ENCODE peak calls at places on chromosome 7, in six cellular contexts. U is IMR-90, M is mesenchymal stem cell, K is H9, P is H1, T is mesendoderm. Z is an unnamed sample.

GRCh38 chr7:7554021-7554432 is 12.7 kb upstream of the MIOS start:
- DNase-seq in U (no peak), M (no peak), K (no peak), P (no peak), T (no peak), Z (no peak)

GRCh38 chr7:76369011-76369410 is 10.2 kb upstream of the YWHAG start:
- DNase-seq in U (no peak), M (no peak), K (no peak), P (no peak), T (no peak), Z (no peak)

GRCh38 chr7:76505168-76506080 is 4.9 kb upstream of the UPK3B start:
- DNase-seq in U (no peak), M (no peak), K (peak), P (no peak), T (no peak), Z (no peak)

GRCh38 chr7:27435461-27435860 is 192.9 kb downstream of the EVX1 start:
- DNase-seq in U (peak), M (peak), K (no peak), P (no peak), T (peak), Z (no peak)

GRCh38 chr7:26958834-26959233 is 94.4 kb upstream of the SKAP2 start:
- DNase-seq in U (peak), M (peak), K (no peak), P (no peak), T (no peak), Z (no peak)

GRCh38 chr7:93651603-93652159 is 77.2 kb upstream of the CALCR start:
- DNase-seq in U (no peak), M (no peak), K (no peak), P (no peak), T (peak), Z (no peak)

GRCh38 chr7:1993776-1994740 is 238.7 kb downstream of the MAD1L1 start:
- DNase-seq in U (no peak), M (no peak), K (no peak), P (no peak), T (no peak), Z (no peak)

GRCh38 chr7:148697950-148698396 is 730 bp upstream of the CUL1 start:
- DNase-seq in U (peak), M (peak), K (no peak), P (no peak), T (peak), Z (no peak)

GRCh38 chr7:133044722-133045473 is 37.0 kb downstream of the CHCHD3 start:
- DNase-seq in U (no peak), M (no peak), K (peak), P (peak), T (peak), Z (no peak)

GRCh38 chr7:123802249-123802648 is 42.7 kb upstream of the HYAL4 start:
- DNase-seq in U (no peak), M (no peak), K (no peak), P (no peak), T (no peak), Z (no peak)

GRCh38 chr7:127158659-127159058 is 94.1 kb downstream of the GRM8 start:
- DNase-seq in U (no peak), M (no peak), K (no peak), P (no peak), T (peak), Z (no peak)

GRCh38 chr7:104973909-104974415 is 40.0 kb upstream of the KMT2E start:
- DNase-seq in U (peak), M (peak), K (no peak), P (peak), T (no peak), Z (no peak)

GRCh38 chr7:158366346-158366745 is 221.3 kb downstream of the PTPRN2 start:
- DNase-seq in U (no peak), M (no peak), K (no peak), P (no peak), T (no peak), Z (peak)

GRCh38 chr7:134022512-134022911 is 104.6 kb upstream of the LRGUK start:
- DNase-seq in U (no peak), M (no peak), K (no peak), P (no peak), T (no peak), Z (no peak)

GRCh38 chr7:46525876-46526275 is 604.8 kb upstream of the IGFBP3 start:
- DNase-seq in U (no peak), M (no peak), K (no peak), P (no peak), T (no peak), Z (no peak)

GRCh38 chr7:92748509-92748908 is 87.9 kb downstream of the CDK6 start:
- DNase-seq in U (no peak), M (no peak), K (no peak), P (no peak), T (no peak), Z (no peak)

GRCh38 chr7:71385362-71385761 is 253.4 kb downstream of the GALNT17 start:
- DNase-seq in U (no peak), M (no peak), K (peak), P (no peak), T (peak), Z (no peak)

GRCh38 chr7:96414931-96415292 is 93.0 kb upstream of the SLC25A13 start:
- DNase-seq in U (peak), M (peak), K (peak), P (peak), T (peak), Z (peak)

GRCh38 chr7:12475362-12476063 is 71.8 kb upstream of the VWDE start:
- DNase-seq in U (peak), M (peak), K (no peak), P (no peak), T (peak), Z (peak)

GRCh38 chr7:149196705-149197171 is 1.4 kb downstream of the ZNF282 start:
- DNase-seq in U (no peak), M (peak), K (no peak), P (no peak), T (peak), Z (no peak)

GRCh38 chr7:2523941-2524807 is 4.6 kb downstream of the LFNG start:
- DNase-seq in U (peak), M (peak), K (peak), P (peak), T (peak), Z (peak)

GRCh38 chr7:27141591-27142561 is 1.6 kb downstream of the HOXA5 start:
- DNase-seq in U (no peak), M (peak), K (peak), P (peak), T (peak), Z (no peak)

GRCh38 chr7:2019693-2020511 is 212.8 kb downstream of the MAD1L1 start:
- DNase-seq in U (peak), M (peak), K (no peak), P (no peak), T (peak), Z (no peak)

GRCh38 chr7:42876182-42877068 is 35.4 kb downstream of the C7orf25 start:
- DNase-seq in U (peak), M (peak), K (peak), P (no peak), T (peak), Z (peak)

GRCh38 chr7:30652132-30652531 is 30.1 kb downstream of the CRHR2 start:
- DNase-seq in U (no peak), M (no peak), K (no peak), P (no peak), T (no peak), Z (no peak)

GRCh38 chr7:30652951-30653641 is 29.2 kb downstream of the CRHR2 start:
- DNase-seq in U (no peak), M (no peak), K (no peak), P (no peak), T (no peak), Z (no peak)

GRCh38 chr7:30648744-30649540 is 33.3 kb downstream of the CRHR2 start:
- DNase-seq in U (no peak), M (no peak), K (peak), P (no peak), T (no peak), Z (no peak)

GRCh38 chr7:30649717-30650116 is 32.5 kb downstream of the CRHR2 start:
- DNase-seq in U (no peak), M (no peak), K (peak), P (no peak), T (no peak), Z (no peak)

GRCh38 chr7:30650455-30650854 is 31.8 kb downstream of the CRHR2 start:
- DNase-seq in U (no peak), M (no peak), K (peak), P (no peak), T (peak), Z (no peak)
- H2BK15ac ChIP-seq in U (no peak), M (no peak), K (no peak), P (no peak), T (no peak), Z (no peak)

GRCh38 chr7:155297517-155298287 is at the start of gene INSIG1:
- DNase-seq in U (peak), M (peak), K (peak), P (peak), T (peak), Z (peak)

GRCh38 chr7:155296788-155297516 is 726 bp upstream of the INSIG1 start:
- DNase-seq in U (peak), M (peak), K (peak), P (peak), T (peak), Z (no peak)

GRCh38 chr7:155299539-155300202 is 2.0 kb downstream of the INSIG1 start:
- DNase-seq in U (no peak), M (peak), K (no peak), P (no peak), T (no peak), Z (no peak)

GRCh38 chr7:155298834-155299538 is 1.3 kb downstream of the INSIG1 start:
- DNase-seq in U (peak), M (peak), K (peak), P (peak), T (peak), Z (peak)

DNA sequence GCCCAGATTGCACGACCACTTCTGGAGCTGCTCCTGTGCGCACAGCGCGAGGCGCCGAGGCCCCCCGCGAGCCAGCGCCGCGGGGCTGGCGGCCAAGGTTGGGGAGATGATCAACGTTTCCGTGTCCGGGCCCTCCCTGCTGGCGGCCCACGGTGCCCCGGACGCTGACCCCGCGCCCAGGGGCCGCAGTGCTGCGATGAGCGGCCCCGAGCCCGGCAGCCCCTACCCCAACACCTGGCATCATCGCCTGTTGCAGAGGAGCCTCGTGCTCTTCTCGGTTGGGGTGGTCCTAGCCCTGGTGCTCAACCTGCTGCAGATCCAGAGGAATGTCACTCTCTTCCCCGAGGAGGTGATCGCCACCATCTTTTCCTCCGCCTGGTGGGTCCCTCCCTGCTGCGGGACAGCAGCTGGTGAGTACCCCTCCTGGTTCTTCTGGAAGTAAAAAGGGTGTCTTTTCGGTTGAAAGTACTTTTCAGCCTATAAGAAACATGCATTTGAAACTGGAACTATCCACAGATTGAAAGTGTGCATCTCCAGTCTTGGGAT is 683 bp downstream of the INSIG1 start:
- DNase-seq in U (no peak), M (no peak), K (no peak), P (no peak), T (peak), Z (no peak)
- H2AK5ac ChIP-seq in U (peak), M (no peak), K (no peak), P (no peak), T (no peak), Z (peak)

GRCh38 chr7:131555565-131556054 is 818 bp downstream of the PODXL start:
- DNase-seq in U (no peak), M (no peak), K (no peak), P (no peak), T (no peak), Z (no peak)
- H3K18ac ChIP-seq in U (no peak), M (no peak), K (no peak), P (peak), T (peak), Z (peak)

GRCh38 chr7:23545493-23545892 is 13.7 kb upstream of the TRA2A start:
- DNase-seq in U (no peak), M (no peak), K (no peak), P (no peak), T (no peak), Z (no peak)

GRCh38 chr7:23539494-23539907 is 7.7 kb upstream of the TRA2A start:
- DNase-seq in U (no peak), M (no peak), K (no peak), P (no peak), T (no peak), Z (no peak)

GRCh38 chr7:23544913-23545354 is 13.2 kb upstream of the TRA2A start:
- DNase-seq in U (peak), M (peak), K (no peak), P (no peak), T (peak), Z (no peak)

GRCh38 chr7:23546897-23547572 is 15.3 kb upstream of the TRA2A start:
- DNase-seq in U (peak), M (peak), K (peak), P (peak), T (peak), Z (peak)

GRCh38 chr7:23542752-23543151 is 11.0 kb upstream of the TRA2A start:
- DNase-seq in U (no peak), M (no peak), K (no peak), P (no peak), T (no peak), Z (no peak)
- H2BK15ac ChIP-seq in U (no peak), M (no peak), K (no peak), P (no peak), T (no peak), Z (no peak)

GRCh38 chr7:128915271-128915819 is 4.8 kb upstream of the KCP start:
- DNase-seq in U (no peak), M (no peak), K (peak), P (peak), T (no peak), Z (no peak)
- H2AK5ac ChIP-seq in U (no peak), M (no peak), K (no peak), P (no peak), T (no peak), Z (no peak)

DNA sequence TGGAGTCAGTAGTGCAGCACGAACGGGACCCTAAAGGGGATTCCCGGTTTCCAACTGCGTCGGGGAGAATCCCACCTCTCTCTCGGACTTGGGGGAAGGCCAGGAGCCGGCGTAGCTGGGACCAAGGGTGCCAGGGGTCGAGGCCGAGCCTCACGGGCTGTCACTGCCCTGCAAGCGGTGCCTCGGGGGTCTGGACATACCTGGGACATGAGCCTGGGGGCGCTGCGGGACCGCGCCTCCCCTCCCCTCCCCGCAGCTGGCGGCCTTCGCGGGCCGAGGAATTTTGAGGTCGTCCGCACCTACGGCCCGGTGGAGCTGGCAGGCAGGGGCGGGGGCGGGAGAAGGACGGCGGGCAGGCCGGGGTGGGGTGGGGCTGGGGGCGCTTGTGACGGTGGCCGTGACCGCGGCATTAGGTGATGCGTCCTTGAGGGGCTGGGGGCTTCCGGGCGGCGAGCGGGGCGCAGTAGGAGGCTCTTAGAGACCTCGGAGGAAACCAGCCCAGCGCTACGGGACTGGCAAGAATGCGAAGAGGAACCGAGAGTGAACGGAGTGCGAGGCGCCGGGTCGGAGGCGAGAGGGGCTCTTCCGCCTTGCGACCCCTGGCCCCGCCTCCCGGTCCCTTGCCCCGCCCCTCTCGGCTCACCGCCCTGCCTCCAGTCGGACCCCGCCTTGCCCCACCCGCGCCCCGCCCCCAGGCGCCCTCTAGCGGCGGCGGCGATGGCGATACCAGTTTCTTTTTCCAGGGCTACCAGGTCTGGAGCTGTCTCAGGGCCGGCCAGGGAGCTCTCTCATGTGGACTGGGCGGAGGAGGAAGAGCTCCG is 48.3 kb downstream of the NPVF start:
- DNase-seq in U (peak), M (peak), K (peak), P (peak), T (peak), Z (peak)
- H3K18ac ChIP-seq in U (peak), M (peak), K (no peak), P (peak), T (peak), Z (peak)

GRCh38 chr7:65429642-65430343 is 56.1 kb downstream of the ZNF92 start:
- DNase-seq in U (no peak), M (no peak), K (no peak), P (no peak), T (no peak), Z (no peak)
- H2BK15ac ChIP-seq in U (no peak), M (no peak), K (no peak), P (no peak), T (no peak), Z (no peak)

GRCh38 chr7:98678215-98678614 is 61.1 kb downstream of the NPTX2 start:
- DNase-seq in U (no peak), M (no peak), K (no peak), P (no peak), T (no peak), Z (no peak)
- H2AK5ac ChIP-seq in U (no peak), M (no peak), K (no peak), P (no peak), T (no peak), Z (no peak)

Z was measured in neuronal stem cell.